ENCODE peak calls at places on chromosome 14, in seven cellular contexts. M is AG08395, Z is HEK293T, T is GM19239, F is cardiac fibroblast, J is hepatic stellate cell, I is myocyte. A is an unnamed sample.

GRCh38 chr14:66802962-66803361 is 295.0 kb downstream of the GPHN start:
- DNase-seq in M (no peak), Z (no peak), T (no peak), F (no peak), J (no peak), I (no peak), A (no peak)

GRCh38 chr14:104883681-104884361 is 18.8 kb downstream of the CEP170B start:
- DNase-seq in M (no peak), Z (no peak), T (no peak), F (no peak), J (no peak), I (no peak), A (no peak)

GRCh38 chr14:101118746-101119610 is 215.5 kb upstream of the RTL1 start:
- DNase-seq in M (no peak), Z (no peak), T (no peak), F (no peak), J (no peak), I (no peak), A (no peak)

GRCh38 chr14:53979141-53979673 is 22.6 kb upstream of the BMP4 start:
- DNase-seq in M (peak; percentile 88), Z (no peak), T (no peak), F (no peak), J (no peak), I (peak; percentile 93), A (no peak)

GRCh38 chr14:76591270-76591669 is 170.0 kb upstream of the VASH1 start:
- DNase-seq in M (no peak), Z (no peak), T (no peak), F (no peak), J (no peak), I (no peak), A (no peak)

GRCh38 chr14:95482967-95483842 is 33.2 kb downstream of the SYNE3 start:
- DNase-seq in M (peak; percentile 93), Z (no peak), T (no peak), F (peak; percentile 83), J (peak; percentile 96), I (peak; percentile 96), A (peak; percentile 72)

GRCh38 chr14:103847954-103848719 is 762 bp upstream of the PPP1R13B start:
- DNase-seq in M (no peak), Z (no peak), T (peak; percentile 45), F (no peak), J (no peak), I (no peak), A (no peak)

GRCh38 chr14:81625343-81625742 is 91.7 kb upstream of the SEL1L start:
- DNase-seq in M (peak; percentile 4), Z (peak; percentile 19), T (no peak), F (peak; percentile 20), J (no peak), I (peak; percentile 26), A (no peak)

GRCh38 chr14:75495882-75496281 is 26.4 kb upstream of the BATF start:
- DNase-seq in M (no peak), Z (no peak), T (no peak), F (no peak), J (no peak), I (no peak), A (no peak)

GRCh38 chr14:90536511-90537191 is 139.8 kb downstream of the CALM1 start:
- DNase-seq in M (no peak), Z (no peak), T (no peak), F (no peak), J (no peak), I (no peak), A (no peak)

GRCh38 chr14:77123381-77124344 is 17.9 kb downstream of the ZDHHC22 start:
- DNase-seq in M (no peak), Z (no peak), T (no peak), F (no peak), J (no peak), I (no peak), A (peak; percentile 85)

GRCh38 chr14:49870908-49871307 is 18.3 kb upstream of the NEMF start:
- DNase-seq in M (no peak), Z (no peak), T (no peak), F (no peak), J (no peak), I (no peak), A (no peak)

GRCh38 chr14:32932921-32933622 is 5.6 kb upstream of the NPAS3 start:
- DNase-seq in M (no peak), Z (no peak), T (no peak), F (no peak), J (no peak), I (no peak), A (no peak)

GRCh38 chr14:69518341-69519101 is 34.0 kb downstream of the PLEKHD1 start:
- DNase-seq in M (no peak), Z (no peak), T (no peak), F (no peak), J (no peak), I (no peak), A (no peak)

GRCh38 chr14:61179061-61179675 is 102.0 kb downstream of the TMEM30B start:
- DNase-seq in M (no peak), Z (no peak), T (no peak), F (peak; percentile 75), J (no peak), I (no peak), A (no peak)

GRCh38 chr14:69882915-69883314 is 3.7 kb downstream of the SMOC1 start:
- DNase-seq in M (no peak), Z (no peak), T (no peak), F (no peak), J (no peak), I (no peak), A (no peak)

GRCh38 chr14:30349515-30349914 is 209.4 kb upstream of the G2E3 start:
- DNase-seq in M (no peak), Z (no peak), T (no peak), F (no peak), J (no peak), I (no peak), A (no peak)

GRCh38 chr14:64387232-64387737 is 868 bp upstream of the MTHFD1 start:
- DNase-seq in M (peak; percentile 32), Z (peak; percentile 23), T (no peak), F (peak; percentile 46), J (peak; percentile 20), I (peak; percentile 49), A (peak; percentile 22)

GRCh38 chr14:71138236-71139057 is 231.2 kb downstream of the PCNX1 start:
- DNase-seq in M (no peak), Z (no peak), T (no peak), F (peak; percentile 55), J (no peak), I (no peak), A (no peak)

GRCh38 chr14:104524726-104525125 is 54.8 kb upstream of the C14orf180 start:
- DNase-seq in M (no peak), Z (no peak), T (no peak), F (no peak), J (no peak), I (no peak), A (no peak)

A was measured in breast epithelium.